ENCODE peak calls at places on chromosomes 4 and X, in five cellular contexts. Y, J, P, K and Q are unnamed samples.

GRCh38 chr4:81084029-81084428 is 53.5 kb downstream of the BMP3 start:
- DNase-seq in J (no peak), P (peak; percentile 72), Y (no peak), K (no peak), Q (no peak)

GRCh38 chr4:185999207-185999606 is 69.7 kb upstream of the TLR3 start:
- DNase-seq in J (no peak), K (no peak), Y (no peak), P (no peak), Q (no peak)

GRCh38 chr4:20901851-20902250 is 201.6 kb downstream of the PACRGL start:
- DNase-seq in Y (no peak), K (no peak), P (no peak), J (no peak), Q (no peak)

GRCh38 chr4:52402582-52402981 is 256.5 kb downstream of the USP46 start:
- DNase-seq in K (no peak), Y (no peak), P (no peak), J (no peak), Q (no peak)

GRCh38 chrX:97367149-97367548 is 483.4 kb downstream of the RPA4 start:
- DNase-seq in K (no peak), J (no peak), P (peak; percentile 67), Y (no peak), Q (no peak)

GRCh38 chrX:97050413-97050812 is 166.7 kb downstream of the RPA4 start:
- DNase-seq in K (no peak), J (no peak), Y (no peak), P (peak; percentile 38), Q (no peak)

GRCh38 chr4:62028758-62029157 is 828.6 kb downstream of the ADGRL3 start:
- DNase-seq in J (no peak), K (no peak), Y (no peak), P (no peak), Q (no peak)

GRCh38 chr4:37392540-37393255 is 148.2 kb downstream of the NWD2 start:
- DNase-seq in J (peak; percentile 26), Y (no peak), K (peak; percentile 23), P (no peak), Q (no peak)

GRCh38 chrX:5998901-5999300 is 229.8 kb downstream of the NLGN4X start:
- DNase-seq in P (no peak), Y (no peak), K (no peak), J (no peak), Q (no peak)

GRCh38 chr4:125303821-125304220 is 10.9 kb upstream of the FAT4 start:
- DNase-seq in P (no peak), K (no peak), J (no peak), Y (no peak), Q (no peak)

GRCh38 chr4:13866881-13867280 is 239.4 kb upstream of the BOD1L1 start:
- DNase-seq in J (no peak), Y (no peak), P (peak; percentile 32), K (no peak), Q (no peak)

GRCh38 chr4:2417765-2418651 is at the start of gene ZFYVE28:
- DNase-seq in K (no peak), Y (no peak), J (no peak), P (no peak), Q (no peak)

GRCh38 chrX:47859686-47860085 is 23.0 kb downstream of the ZNF81 start:
- DNase-seq in K (no peak), P (no peak), J (no peak), Y (no peak), Q (no peak)

GRCh38 chr4:41709844-41710481 is 38.6 kb downstream of the PHOX2B start:
- DNase-seq in Y (no peak), J (no peak), P (peak; percentile 97), K (no peak), Q (no peak)

GRCh38 chr4:30616943-30617646 is 103.1 kb upstream of the PCDH7 start:
- DNase-seq in P (peak; percentile 10), K (no peak), Y (no peak), J (peak; percentile 10), Q (no peak)

GRCh38 chr4:37762294-37763163 is 64.0 kb upstream of the PGM2 start:
- DNase-seq in Y (no peak), J (peak; percentile 47), K (no peak), P (peak; percentile 36), Q (no peak)

GRCh38 chr4:68272860-68273259 is 27.4 kb upstream of the TMPRSS11B start:
- DNase-seq in J (peak; percentile 77), K (no peak), Y (no peak), P (no peak), Q (no peak)

GRCh38 chrX:53284684-53285447 is 3.5 kb upstream of the IQSEC2 start:
- DNase-seq in Y (peak; percentile 19), J (peak; percentile 64), P (peak; percentile 36), K (peak; percentile 71), Q (peak; percentile 85)

GRCh38 chr4:95544433-95545103 is 4.2 kb downstream of the UNC5C start:
- DNase-seq in Y (no peak), P (no peak), K (no peak), J (peak; percentile 31), Q (no peak)

GRCh38 chr4:21769404-21770147 is 179.0 kb downstream of the KCNIP4 start:
- DNase-seq in Y (no peak), J (no peak), P (peak; percentile 47), K (no peak), Q (no peak)

GRCh38 chr4:153252122-153252521 is 47.9 kb downstream of the TRIM2 start:
- DNase-seq in J (no peak), K (no peak), Y (no peak), P (no peak), Q (no peak)

GRCh38 chr4:174681723-174682300 is 147.2 kb downstream of the GLRA3 start:
- DNase-seq in Y (no peak), K (no peak), P (peak; percentile 25), J (peak; percentile 2), Q (no peak)

GRCh38 chrX:79601336-79602131 is 234.4 kb upstream of the ITM2A start:
- DNase-seq in P (no peak), Y (no peak), K (peak; percentile 12), J (no peak), Q (no peak)

GRCh38 chr4:32003548-32003947 is 1283.4 kb downstream of the PCDH7 start:
- DNase-seq in P (no peak), J (peak; percentile 72), K (no peak), Y (no peak), Q (no peak)

GRCh38 chr4:117134386-117134785 is 49.0 kb upstream of the TRAM1L1 start:
- DNase-seq in P (peak; percentile 84), J (peak; percentile 91), K (no peak), Y (no peak), Q (no peak)

GRCh38 chrX:119093991-119094741 is 21.4 kb downstream of the CT47C1 start:
- DNase-seq in P (peak; percentile 4), Y (no peak), J (no peak), K (no peak), Q (no peak)

DNA sequence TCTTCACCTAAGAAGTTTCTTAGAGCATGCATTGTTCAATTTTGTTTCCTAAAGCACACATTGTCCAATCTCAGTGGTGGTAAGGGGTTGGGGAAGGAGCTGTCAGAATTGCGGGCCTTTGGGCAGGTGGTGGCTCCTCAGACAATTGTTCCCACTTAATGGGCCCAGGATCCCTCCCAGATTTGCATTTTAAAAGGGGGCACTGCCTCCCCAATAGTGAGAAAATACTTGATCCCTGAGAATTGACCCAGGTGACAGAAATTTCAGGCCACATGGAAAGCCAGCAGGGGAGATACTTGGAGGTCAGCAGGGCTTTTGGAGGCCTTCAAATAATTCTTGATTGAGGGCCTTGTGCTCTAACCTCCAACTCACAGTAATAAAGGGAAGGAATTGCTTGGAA is 217.1 kb downstream of the ZNF674 start:
- DNase-seq in Y (no peak), K (no peak), P (no peak), J (no peak), Q (no peak)
- H3K4me1 ChIP-seq in Y (peaks cover 7% of the 10 kb centered on the region), K (no peaks in the 10 kb centered on the region), P (peaks cover 2% of the 10 kb centered on the region), J (no peaks in the 10 kb centered on the region), Q (no peaks in the 10 kb centered on the region)

DNA sequence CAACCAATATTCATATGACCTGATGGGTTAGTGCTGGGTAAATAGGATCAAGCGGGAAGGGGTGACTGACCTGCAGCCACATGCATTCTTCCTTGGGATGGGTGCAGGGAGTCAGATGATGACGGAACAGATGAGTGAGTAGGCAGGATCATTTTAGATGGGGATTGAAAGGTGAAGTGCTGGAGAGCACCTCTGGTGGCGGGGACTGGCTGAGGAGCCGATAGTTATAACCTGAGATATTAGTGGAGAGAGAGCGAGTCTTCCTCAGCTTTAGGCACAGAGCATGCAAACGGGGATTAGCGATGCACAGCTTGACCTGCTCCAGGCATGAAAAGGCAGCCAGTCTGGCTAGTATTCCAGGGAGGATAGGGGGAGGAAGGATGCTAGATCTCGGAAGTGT is 99.1 kb downstream of the AFF1 start:
- DNase-seq in Y (no peak), J (peak; percentile 79), K (no peak), P (no peak), Q (no peak)
- H3K27ac ChIP-seq in Y (no peak overlapping the region), J (no peak overlapping the region), K (peak overlapping the region; percentile 75), P (no peak overlapping the region), Q (peak overlapping the region; percentile 91)

DNA sequence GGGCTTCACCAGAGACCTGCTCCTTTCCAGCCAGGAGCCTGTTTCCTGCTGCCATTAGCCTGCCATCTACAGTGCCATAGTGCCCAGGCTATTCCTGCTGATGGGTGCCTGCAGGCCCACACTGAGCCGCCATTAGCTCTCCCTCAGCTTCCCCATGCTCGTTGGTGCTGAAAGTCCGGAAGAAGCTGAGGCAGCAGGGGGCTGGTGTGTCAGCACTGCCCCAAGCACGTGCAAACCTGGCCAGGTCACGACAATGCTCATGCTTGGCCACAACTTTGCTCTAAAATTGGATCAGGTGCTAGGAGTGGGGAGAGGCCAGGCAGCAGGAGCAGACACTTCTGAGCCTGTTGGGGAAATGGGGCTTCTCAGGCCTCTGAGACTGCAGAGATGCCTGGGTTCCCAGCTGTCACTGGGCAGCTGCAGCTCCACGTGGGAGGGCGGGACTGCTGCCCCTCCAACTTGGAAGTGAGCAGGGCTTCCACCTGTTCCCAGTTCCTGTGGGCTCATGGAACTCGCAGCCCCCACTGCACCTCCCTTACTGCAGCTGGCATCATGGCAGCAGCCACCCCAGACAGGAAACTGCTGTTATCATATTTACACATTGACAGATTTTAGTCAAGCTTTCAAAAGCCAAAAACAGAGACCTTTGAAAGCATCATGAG is 913.9 kb downstream of the FSTL5 start:
- DNase-seq in J (no peak), P (no peak), K (no peak), Y (no peak), Q (no peak)
- H3K4me1 ChIP-seq in J (no peaks in the 10 kb centered on the region), P (no peaks in the 10 kb centered on the region), K (no peaks in the 10 kb centered on the region), Y (no peaks in the 10 kb centered on the region), Q (no peaks in the 10 kb centered on the region)

GRCh38 chr4:99679976-99680375 is 22.3 kb upstream of the C4orf54 start:
- DNase-seq in K (no peak), P (no peak), Y (no peak), J (no peak), Q (no peak)

GRCh38 chr4:99683913-99684312 is 26.3 kb upstream of the C4orf54 start:
- DNase-seq in Y (no peak), P (no peak), J (no peak), K (no peak), Q (no peak)

GRCh38 chr4:99690472-99690871 is 32.8 kb upstream of the C4orf54 start:
- DNase-seq in Y (no peak), K (no peak), P (no peak), J (no peak), Q (no peak)

GRCh38 chr4:99687120-99687519 is 29.5 kb upstream of the C4orf54 start:
- DNase-seq in P (no peak), K (no peak), J (no peak), Y (no peak), Q (no peak)

GRCh38 chr4:99685234-99685633 is 27.6 kb upstream of the C4orf54 start:
- DNase-seq in K (no peak), P (no peak), J (no peak), Y (no peak), Q (no peak)
- H3K27ac ChIP-seq in K (no peak overlapping the region), P (no peak overlapping the region), J (no peak overlapping the region), Y (no peak overlapping the region), Q (no peak overlapping the region)

GRCh38 chr4:183141997-183142396 is 42.9 kb downstream of the WWC2 start:
- DNase-seq in P (no peak), J (no peak), Y (no peak), K (no peak), Q (no peak)
- H3K4me1 ChIP-seq in P (peaks cover 15% of the 10 kb centered on the region), J (peaks cover 7% of the 10 kb centered on the region), Y (no peaks in the 10 kb centered on the region), K (peaks cover 11% of the 10 kb centered on the region), Q (peaks cover 25% of the 10 kb centered on the region)